ENCODE peak calls at places on chromosome 16, in five cellular contexts. L is endodermal cell, O is sigmoid colon, V is Peyer's patch, B is right lobe of liver. E is an unnamed sample.

GRCh38 chr16:80569440-80570105 is 28.8 kb downstream of the DYNLRB2 start:
- DNase-seq in V (no peak), O (no peak), L (no peak), B (no peak), E (no peak)

GRCh38 chr16:64305663-64306062 is 816.2 kb downstream of the CDH11 start:
- DNase-seq in L (no peak), B (no peak), V (no peak), O (no peak), E (no peak)

GRCh38 chr16:49596699-49597291 is 223.2 kb downstream of the C16orf78 start:
- DNase-seq in V (no peak), B (no peak), L (peak), O (no peak), E (peak)

GRCh38 chr16:83742076-83742475 is 65.7 kb upstream of the HSBP1 start:
- DNase-seq in V (no peak), B (no peak), L (no peak), O (no peak), E (no peak)

GRCh38 chr16:56288019-56288418 is 96.7 kb downstream of the GNAO1 start:
- DNase-seq in V (no peak), L (no peak), B (no peak), O (no peak), E (no peak)

GRCh38 chr16:83835972-83836566 is 28.3 kb downstream of the HSBP1 start:
- DNase-seq in L (no peak), V (no peak), B (no peak), O (no peak), E (no peak)

GRCh38 chr16:65114527-65114926 is 7.3 kb downstream of the CDH11 start:
- DNase-seq in L (no peak), V (no peak), B (no peak), O (no peak), E (no peak)

GRCh38 chr16:25066747-25067631 is 44.6 kb upstream of the LCMT1 start:
- DNase-seq in L (peak), O (peak), B (peak), V (peak), E (peak)

GRCh38 chr16:88434746-88435145 is 18.3 kb upstream of the ZFPM1 start:
- DNase-seq in V (no peak), O (no peak), B (no peak), L (no peak), E (no peak)

GRCh38 chr16:16191493-16192167 is 31.7 kb downstream of the ABCC6 start:
- DNase-seq in B (no peak), O (no peak), L (peak), V (no peak), E (no peak)

GRCh38 chr16:30527635-30528178 is 1.3 kb upstream of the ZNF768 start:
- DNase-seq in O (no peak), V (peak), L (no peak), B (no peak), E (no peak)

GRCh38 chr16:47848481-47849109 is 307.2 kb downstream of the ABCC12 start:
- DNase-seq in L (no peak), B (no peak), O (no peak), V (no peak), E (no peak)

GRCh38 chr16:74608944-74609343 is 2.0 kb upstream of the GLG1 start:
- DNase-seq in B (no peak), O (no peak), L (no peak), V (no peak), E (no peak)

GRCh38 chr16:53097190-53097589 is 42.4 kb downstream of the CHD9 start:
- DNase-seq in B (no peak), L (no peak), V (no peak), O (no peak), E (no peak)

GRCh38 chr16:57270221-57271062 is 14.0 kb downstream of the PLLP start:
- DNase-seq in O (peak), V (no peak), B (no peak), L (peak), E (peak)

GRCh38 chr16:1428511-1428910 is 2.4 kb upstream of the PERCC1 start:
- DNase-seq in O (no peak), B (peak), L (peak), V (peak), E (no peak)

GRCh38 chr16:35689764-35690163 is 2230.4 kb downstream of the TP53TG3F start:
- DNase-seq in V (no peak), O (no peak), B (no peak), L (no peak), E (peak)

GRCh38 chr16:86924537-86924936 is 346.2 kb downstream of the FOXL1 start:
- DNase-seq in B (no peak), O (no peak), L (no peak), V (no peak), E (no peak)

GRCh38 chr16:4059969-4060368 is 56.3 kb downstream of the ADCY9 start:
- DNase-seq in V (no peak), O (peak), L (no peak), B (no peak), E (no peak)

GRCh38 chr16:69095179-69095578 is 10.3 kb upstream of the HAS3 start:
- DNase-seq in L (no peak), V (no peak), O (no peak), B (no peak), E (no peak)

GRCh38 chr16:73176577-73177013 is 128.7 kb upstream of the ZFHX3 start:
- DNase-seq in L (no peak), B (no peak), V (no peak), O (no peak), E (no peak)

GRCh38 chr16:69798466-69798865 is 36.3 kb downstream of the WWP2 start:
- DNase-seq in B (no peak), V (no peak), L (peak), O (no peak), E (no peak)

GRCh38 chr16:12539185-12539929 is 264.3 kb downstream of the CPPED1 start:
- DNase-seq in B (no peak), V (no peak), O (no peak), L (no peak), E (no peak)

GRCh38 chr16:30602595-30603277 is 7.5 kb downstream of the ZNF689 start:
- DNase-seq in L (no peak), B (no peak), O (no peak), V (no peak), E (no peak)

GRCh38 chr16:68715471-68715870 is 21.6 kb upstream of the CDH1 start:
- DNase-seq in B (no peak), O (no peak), L (no peak), V (no peak), E (no peak)

GRCh38 chr16:12674096-12674495 is 129.6 kb downstream of the CPPED1 start:
- DNase-seq in O (no peak), B (no peak), V (no peak), L (no peak), E (no peak)

GRCh38 chr16:81843243-81843582 is 64.1 kb downstream of the PLCG2 start:
- DNase-seq in O (no peak), V (no peak), B (no peak), L (no peak), E (no peak)

GRCh38 chr16:19690196-19690595 is 27.8 kb downstream of the KNOP1 start:
- DNase-seq in B (no peak), O (no peak), V (no peak), L (no peak), E (no peak)

GRCh38 chr16:3651461-3652372 is 2.8 kb upstream of the DNASE1 start:
- DNase-seq in V (no peak), B (no peak), O (peak), L (no peak), E (peak)

GRCh38 chr16:8963010-8963824 is 489 bp downstream of the USP7 start:
- DNase-seq in L (peak), O (no peak), V (no peak), B (no peak), E (no peak)

DNA sequence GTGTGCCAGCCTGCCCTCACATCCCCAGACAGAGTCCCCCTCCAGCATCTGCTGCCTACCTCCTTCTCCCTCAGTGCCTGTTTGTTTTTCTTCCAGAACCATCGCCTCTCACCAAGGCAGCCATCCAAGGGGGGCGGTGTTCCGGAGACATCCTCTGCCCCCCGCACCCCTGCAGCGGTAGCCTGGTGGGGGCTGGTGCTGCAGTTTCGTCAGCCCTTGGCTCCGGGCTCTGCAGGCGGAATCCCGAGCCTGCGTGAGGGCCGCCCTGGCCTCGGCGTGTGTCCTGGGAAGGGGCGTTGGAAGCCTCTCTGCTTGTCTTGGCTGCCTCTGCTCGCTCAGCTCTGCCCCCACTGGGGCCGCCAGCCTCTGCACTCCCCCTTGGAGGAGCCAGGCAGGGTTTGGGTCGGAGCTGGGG is 126.0 kb upstream of the CIBAR2 start:
- DNase-seq in L (peak), O (peak), B (no peak), V (peak), E (peak)
- TF ChIP-seq CTCF in L (peak), O (no peak), B (no peak), V (no peak), E (no peak)

GRCh38 chr16:58284021-58284420 is 10.8 kb downstream of the PRSS54 start:
- DNase-seq in B (no peak), L (no peak), O (no peak), V (no peak), E (no peak)

GRCh38 chr16:58286769-58287433 is 7.9 kb downstream of the PRSS54 start:
- DNase-seq in L (no peak), O (no peak), V (no peak), B (no peak), E (no peak)

GRCh38 chr16:58280846-58281301 is 14.0 kb downstream of the PRSS54 start:
- DNase-seq in L (no peak), V (no peak), B (no peak), O (no peak), E (no peak)

GRCh38 chr16:58286280-58286679 is 8.5 kb downstream of the PRSS54 start:
- DNase-seq in V (no peak), L (no peak), B (no peak), O (no peak), E (no peak)

GRCh38 chr16:58284488-58284887 is 10.3 kb downstream of the PRSS54 start:
- DNase-seq in B (no peak), L (no peak), O (no peak), V (no peak), E (no peak)
- TF ChIP-seq CTCF in B (no peak), L (no peak), O (no peak), V (no peak), E (no peak)

GRCh38 chr16:55047903-55048497 is 117.3 kb downstream of the IRX5 start:
- DNase-seq in B (no peak), O (peak), V (no peak), L (no peak), E (peak)

GRCh38 chr16:55046513-55046912 is 115.8 kb downstream of the IRX5 start:
- DNase-seq in O (no peak), L (no peak), B (no peak), V (no peak), E (peak)

GRCh38 chr16:55046146-55046460 is 115.4 kb downstream of the IRX5 start:
- DNase-seq in B (no peak), L (no peak), O (no peak), V (no peak), E (peak)

GRCh38 chr16:55047331-55047730 is 116.7 kb downstream of the IRX5 start:
- DNase-seq in V (no peak), B (no peak), L (no peak), O (peak), E (peak)

DNA sequence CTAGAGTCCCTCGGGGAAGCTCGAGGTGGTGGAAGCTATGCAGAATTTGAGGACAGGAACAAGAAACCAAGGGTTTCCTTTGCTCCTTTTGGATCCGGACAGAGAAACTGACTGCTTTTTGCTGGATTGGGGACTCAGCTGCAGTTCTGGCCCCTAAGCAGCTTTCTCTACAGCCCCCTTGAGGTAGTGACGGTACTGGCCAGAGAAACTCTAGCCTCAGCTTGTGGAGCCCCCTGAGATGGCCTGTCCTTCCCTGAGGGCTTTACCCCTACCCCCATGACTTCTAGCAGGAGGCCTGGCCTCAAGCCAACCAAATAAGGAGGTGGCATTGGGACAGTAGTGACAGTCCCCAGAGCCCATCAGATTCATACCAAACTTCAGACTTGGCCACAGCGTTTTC is 118.1 kb downstream of the IRX5 start:
- DNase-seq in O (peak), L (no peak), V (no peak), B (no peak), E (peak)
- TF ChIP-seq CTCF in O (no peak), L (peak), V (no peak), B (no peak), E (no peak)

GRCh38 chr16:31853300-31853699 is 20.3 kb upstream of the ZNF267 start:
- DNase-seq in B (no peak), L (no peak), V (no peak), O (no peak), E (no peak)
- TF ChIP-seq CTCF in B (no peak), L (no peak), V (no peak), O (no peak), E (no peak)

GRCh38 chr16:67226295-67226803 is 581 bp upstream of the TMEM208 start:
- DNase-seq in L (no peak), V (no peak), O (no peak), B (no peak), E (no peak)
- TF ChIP-seq CTCF in L (no peak), V (no peak), O (no peak), B (no peak), E (no peak)

GRCh38 chr16:90010676-90011075 is 8.6 kb downstream of the DBNDD1 start:
- DNase-seq in B (no peak), O (no peak), V (no peak), L (no peak), E (no peak)

GRCh38 chr16:90015586-90016338 is 3.5 kb downstream of the DBNDD1 start:
- DNase-seq in V (no peak), B (no peak), O (no peak), L (no peak), E (no peak)

GRCh38 chr16:90011908-90012501 is 7.3 kb downstream of the DBNDD1 start:
- DNase-seq in B (no peak), O (no peak), L (no peak), V (no peak), E (no peak)

GRCh38 chr16:90011196-90011819 is 7.9 kb downstream of the DBNDD1 start:
- DNase-seq in B (no peak), O (no peak), L (no peak), V (no peak), E (no peak)

GRCh38 chr16:90012978-90013745 is 6.1 kb downstream of the DBNDD1 start:
- DNase-seq in B (no peak), O (no peak), L (no peak), V (peak), E (no peak)
- TF ChIP-seq CTCF in B (no peak), O (no peak), L (no peak), V (no peak), E (no peak)

DNA sequence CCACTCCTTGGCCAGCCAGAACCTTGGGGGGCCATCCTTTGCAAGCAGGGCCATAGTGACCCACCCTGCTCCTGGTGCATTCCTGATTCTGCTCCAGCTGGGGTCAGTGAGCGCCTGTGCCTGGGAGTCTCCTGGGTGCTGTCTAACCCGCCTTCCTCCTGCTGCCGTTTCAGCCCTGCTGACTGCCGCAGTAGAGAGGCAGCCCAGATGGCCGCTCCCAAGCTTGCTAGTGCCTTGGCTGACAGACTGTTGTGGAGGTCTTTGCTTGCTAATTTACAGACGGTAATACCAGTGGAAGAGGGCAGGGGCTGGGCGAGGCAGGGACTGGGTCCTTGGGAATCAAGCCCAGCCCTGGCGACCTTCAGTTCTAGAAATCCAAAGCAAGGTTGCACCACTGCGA is 99.6 kb downstream of the SOCS1 start:
- DNase-seq in O (no peak), L (no peak), V (no peak), B (no peak), E (no peak)
- TF ChIP-seq CTCF in O (no peak), L (no peak), V (no peak), B (no peak), E (no peak)

E was measured in coronary artery.